ENCODE peak calls at places on chromosomes 16 and 17, in five cellular contexts. One of them, this sample, is unnamed.

GRCh38 chr16:58494981-58495860 is 4.7 kb upstream of the NDRG4 start:
- DNase-seq in CD4-positive, alpha-beta memory T cell: peak
- DNase-seq in WERI-Rb-1: peak
- DNase-seq in DMS153: peak
- DNase-seq in progenitor cell of endocrine pancreas: no peak
- DNase-seq in this sample: peak

GRCh38 chr17:50283714-50284432 is 9.6 kb downstream of the TMEM92 start:
- DNase-seq in CD4-positive, alpha-beta memory T cell: no peak
- DNase-seq in WERI-Rb-1: no peak
- DNase-seq in DMS153: no peak
- DNase-seq in progenitor cell of endocrine pancreas: no peak
- DNase-seq in this sample: no peak

GRCh38 chr17:42347198-42347597 is 41.0 kb downstream of the STAT3 start:
- DNase-seq in CD4-positive, alpha-beta memory T cell: no peak
- DNase-seq in WERI-Rb-1: no peak
- DNase-seq in DMS153: no peak
- DNase-seq in progenitor cell of endocrine pancreas: no peak
- DNase-seq in this sample: peak

GRCh38 chr16:87550510-87550961 is 51.8 kb upstream of the JPH3 start:
- DNase-seq in CD4-positive, alpha-beta memory T cell: no peak
- DNase-seq in WERI-Rb-1: peak
- DNase-seq in DMS153: no peak
- DNase-seq in progenitor cell of endocrine pancreas: peak
- DNase-seq in this sample: no peak

GRCh38 chr16:84933774-84934571 is 77.4 kb downstream of the ZDHHC7 start:
- DNase-seq in CD4-positive, alpha-beta memory T cell: no peak
- DNase-seq in WERI-Rb-1: no peak
- DNase-seq in DMS153: no peak
- DNase-seq in progenitor cell of endocrine pancreas: no peak
- DNase-seq in this sample: no peak

GRCh38 chr17:82283208-82283749 is 9.8 kb upstream of the CSNK1D start:
- DNase-seq in CD4-positive, alpha-beta memory T cell: no peak
- DNase-seq in WERI-Rb-1: no peak
- DNase-seq in DMS153: peak
- DNase-seq in progenitor cell of endocrine pancreas: no peak
- DNase-seq in this sample: no peak

GRCh38 chr17:77735341-77736206 is 222.9 kb upstream of the TNRC6C start:
- DNase-seq in CD4-positive, alpha-beta memory T cell: no peak
- DNase-seq in WERI-Rb-1: peak
- DNase-seq in DMS153: peak
- DNase-seq in progenitor cell of endocrine pancreas: peak
- DNase-seq in this sample: peak

GRCh38 chr16:56551796-56552738 is 12.8 kb upstream of the MT4 start:
- DNase-seq in CD4-positive, alpha-beta memory T cell: no peak
- DNase-seq in WERI-Rb-1: no peak
- DNase-seq in DMS153: no peak
- DNase-seq in progenitor cell of endocrine pancreas: no peak
- DNase-seq in this sample: no peak

GRCh38 chr17:15361151-15361550 is 19.8 kb upstream of the TEKT3 start:
- DNase-seq in CD4-positive, alpha-beta memory T cell: no peak
- DNase-seq in WERI-Rb-1: no peak
- DNase-seq in DMS153: no peak
- DNase-seq in progenitor cell of endocrine pancreas: no peak
- DNase-seq in this sample: no peak

GRCh38 chr17:78972507-78973105 is 7.1 kb downstream of the LGALS3BP start:
- DNase-seq in CD4-positive, alpha-beta memory T cell: no peak
- DNase-seq in WERI-Rb-1: no peak
- DNase-seq in DMS153: no peak
- DNase-seq in progenitor cell of endocrine pancreas: no peak
- DNase-seq in this sample: no peak

GRCh38 chr16:69150146-69150865 is 17.9 kb downstream of the UTP4 start:
- DNase-seq in CD4-positive, alpha-beta memory T cell: peak
- DNase-seq in WERI-Rb-1: peak
- DNase-seq in DMS153: peak
- DNase-seq in progenitor cell of endocrine pancreas: peak
- DNase-seq in this sample: peak

GRCh38 chr17:47315451-47316266 is 8.1 kb upstream of the EFCAB13 start:
- DNase-seq in CD4-positive, alpha-beta memory T cell: no peak
- DNase-seq in WERI-Rb-1: peak
- DNase-seq in DMS153: peak
- DNase-seq in progenitor cell of endocrine pancreas: no peak
- DNase-seq in this sample: no peak

GRCh38 chr16:87051526-87052320 is 265.5 kb downstream of the C16orf95 start:
- DNase-seq in CD4-positive, alpha-beta memory T cell: no peak
- DNase-seq in WERI-Rb-1: no peak
- DNase-seq in DMS153: no peak
- DNase-seq in progenitor cell of endocrine pancreas: no peak
- DNase-seq in this sample: no peak

GRCh38 chr17:57404073-57404472 is 147.8 kb downstream of the MSI2 start:
- DNase-seq in CD4-positive, alpha-beta memory T cell: no peak
- DNase-seq in WERI-Rb-1: peak
- DNase-seq in DMS153: no peak
- DNase-seq in progenitor cell of endocrine pancreas: no peak
- DNase-seq in this sample: no peak

GRCh38 chr16:85428168-85428898 is 184.8 kb upstream of the GSE1 start:
- DNase-seq in CD4-positive, alpha-beta memory T cell: no peak
- DNase-seq in WERI-Rb-1: no peak
- DNase-seq in DMS153: no peak
- DNase-seq in progenitor cell of endocrine pancreas: peak
- DNase-seq in this sample: no peak

GRCh38 chr17:79803997-79804855 is 7.3 kb upstream of the CBX8 start:
- DNase-seq in CD4-positive, alpha-beta memory T cell: peak
- DNase-seq in WERI-Rb-1: no peak
- DNase-seq in DMS153: no peak
- DNase-seq in progenitor cell of endocrine pancreas: no peak
- DNase-seq in this sample: no peak

GRCh38 chr17:44327715-44328449 is 3.3 kb upstream of the SLC25A39 start:
- DNase-seq in CD4-positive, alpha-beta memory T cell: no peak
- DNase-seq in WERI-Rb-1: no peak
- DNase-seq in DMS153: no peak
- DNase-seq in progenitor cell of endocrine pancreas: no peak
- DNase-seq in this sample: no peak

GRCh38 chr16:29290631-29291247 is 115.8 kb downstream of the NPIPB11 start:
- DNase-seq in CD4-positive, alpha-beta memory T cell: peak
- DNase-seq in WERI-Rb-1: peak
- DNase-seq in DMS153: peak
- DNase-seq in progenitor cell of endocrine pancreas: no peak
- DNase-seq in this sample: peak

GRCh38 chr16:88681084-88681680 is 5.1 kb downstream of the SNAI3 start:
- DNase-seq in CD4-positive, alpha-beta memory T cell: peak
- DNase-seq in WERI-Rb-1: no peak
- DNase-seq in DMS153: no peak
- DNase-seq in progenitor cell of endocrine pancreas: no peak
- DNase-seq in this sample: no peak

GRCh38 chr17:33287096-33287495 is 6.0 kb downstream of the ASIC2 start:
- DNase-seq in CD4-positive, alpha-beta memory T cell: no peak
- DNase-seq in WERI-Rb-1: no peak
- DNase-seq in DMS153: no peak
- DNase-seq in progenitor cell of endocrine pancreas: no peak
- DNase-seq in this sample: no peak

GRCh38 chr17:3695129-3695722 is 729 bp downstream of the P2RX5 start:
- DNase-seq in CD4-positive, alpha-beta memory T cell: no peak
- DNase-seq in WERI-Rb-1: peak
- DNase-seq in DMS153: no peak
- DNase-seq in progenitor cell of endocrine pancreas: no peak
- DNase-seq in this sample: no peak

GRCh38 chr17:40450175-40450574 is 6.9 kb downstream of the IGFBP4 start:
- DNase-seq in CD4-positive, alpha-beta memory T cell: no peak
- DNase-seq in WERI-Rb-1: peak
- DNase-seq in DMS153: no peak
- DNase-seq in progenitor cell of endocrine pancreas: no peak
- DNase-seq in this sample: no peak

GRCh38 chr17:48754500-48755261 is 26.1 kb upstream of the HOXB13 start:
- DNase-seq in CD4-positive, alpha-beta memory T cell: no peak
- DNase-seq in WERI-Rb-1: no peak
- DNase-seq in DMS153: no peak
- DNase-seq in progenitor cell of endocrine pancreas: no peak
- DNase-seq in this sample: no peak

GRCh38 chr17:78844301-78845005 is 3.8 kb upstream of the USP36 start:
- DNase-seq in CD4-positive, alpha-beta memory T cell: peak
- DNase-seq in WERI-Rb-1: no peak
- DNase-seq in DMS153: no peak
- DNase-seq in progenitor cell of endocrine pancreas: no peak
- DNase-seq in this sample: no peak

GRCh38 chr16:20255002-20255401 is 72.3 kb downstream of the GP2 start:
- DNase-seq in CD4-positive, alpha-beta memory T cell: no peak
- DNase-seq in WERI-Rb-1: no peak
- DNase-seq in DMS153: no peak
- DNase-seq in progenitor cell of endocrine pancreas: no peak
- DNase-seq in this sample: no peak

This sample was measured in thoracic aorta.